ENCODE peak calls at places on chromosome 20, in four cellular contexts. One of them, this sample, is unnamed.

GRCh38 chr20:20395856-20396600 is 28.1 kb downstream of the INSM1 start:
- DNase-seq in cardiac muscle cell: no peak
- DNase-seq in left lung: no peak
- DNase-seq in CD8-positive, alpha-beta T cell: no peak
- DNase-seq in this sample: no peak

GRCh38 chr20:2798814-2799213 is 1.6 kb downstream of the CPXM1 start:
- DNase-seq in cardiac muscle cell: peak
- DNase-seq in left lung: no peak
- DNase-seq in CD8-positive, alpha-beta T cell: no peak
- DNase-seq in this sample: no peak

GRCh38 chr20:33773412-33774089 is 37.6 kb upstream of the CHMP4B start:
- DNase-seq in cardiac muscle cell: no peak
- DNase-seq in left lung: no peak
- DNase-seq in CD8-positive, alpha-beta T cell: no peak
- DNase-seq in this sample: no peak

GRCh38 chr20:4064118-4064962 is 49.0 kb upstream of the RNF24 start:
- DNase-seq in cardiac muscle cell: peak
- DNase-seq in left lung: peak
- DNase-seq in CD8-positive, alpha-beta T cell: no peak
- DNase-seq in this sample: peak

GRCh38 chr20:38084425-38084951 is 50.9 kb downstream of the RPRD1B start:
- DNase-seq in cardiac muscle cell: peak
- DNase-seq in left lung: no peak
- DNase-seq in CD8-positive, alpha-beta T cell: no peak
- DNase-seq in this sample: peak

GRCh38 chr20:19926581-19926980 is 90.6 kb upstream of the NAA20 start:
- DNase-seq in cardiac muscle cell: peak
- DNase-seq in left lung: no peak
- DNase-seq in CD8-positive, alpha-beta T cell: no peak
- DNase-seq in this sample: no peak

GRCh38 chr20:62831361-62831788 is 14.5 kb downstream of the COL9A3 start:
- DNase-seq in cardiac muscle cell: no peak
- DNase-seq in left lung: no peak
- DNase-seq in CD8-positive, alpha-beta T cell: no peak
- DNase-seq in this sample: peak

GRCh38 chr20:38706482-38706881 is 17.8 kb upstream of the SLC32A1 start:
- DNase-seq in cardiac muscle cell: no peak
- DNase-seq in left lung: no peak
- DNase-seq in CD8-positive, alpha-beta T cell: no peak
- DNase-seq in this sample: no peak

GRCh38 chr20:52913650-52914387 is 58.3 kb upstream of the TSHZ2 start:
- DNase-seq in cardiac muscle cell: peak
- DNase-seq in left lung: no peak
- DNase-seq in CD8-positive, alpha-beta T cell: no peak
- DNase-seq in this sample: no peak

GRCh38 chr20:10800288-10800687 is 126.5 kb upstream of the JAG1 start:
- DNase-seq in cardiac muscle cell: no peak
- DNase-seq in left lung: no peak
- DNase-seq in CD8-positive, alpha-beta T cell: no peak
- DNase-seq in this sample: peak

GRCh38 chr20:64057628-64058498 is 5.1 kb upstream of the TCEA2 start:
- DNase-seq in cardiac muscle cell: peak
- DNase-seq in left lung: peak
- DNase-seq in CD8-positive, alpha-beta T cell: peak
- DNase-seq in this sample: no peak

GRCh38 chr20:301886-302848 is 4.8 kb downstream of the ZCCHC3 start:
- DNase-seq in cardiac muscle cell: no peak
- DNase-seq in left lung: no peak
- DNase-seq in CD8-positive, alpha-beta T cell: no peak
- DNase-seq in this sample: no peak

GRCh38 chr20:51125774-51126173 is 102.9 kb upstream of the KCNG1 start:
- DNase-seq in cardiac muscle cell: no peak
- DNase-seq in left lung: no peak
- DNase-seq in CD8-positive, alpha-beta T cell: no peak
- DNase-seq in this sample: no peak

GRCh38 chr20:17565164-17565845 is 4.6 kb upstream of the DSTN start:
- DNase-seq in cardiac muscle cell: no peak
- DNase-seq in left lung: no peak
- DNase-seq in CD8-positive, alpha-beta T cell: no peak
- DNase-seq in this sample: no peak

GRCh38 chr20:40689943-40690835 is 1.2 kb upstream of the MAFB start:
- DNase-seq in cardiac muscle cell: peak
- DNase-seq in left lung: peak
- DNase-seq in CD8-positive, alpha-beta T cell: peak
- DNase-seq in this sample: peak

GRCh38 chr20:50460608-50461268 is 49.4 kb upstream of the PTPN1 start:
- DNase-seq in cardiac muscle cell: peak
- DNase-seq in left lung: peak
- DNase-seq in CD8-positive, alpha-beta T cell: peak
- DNase-seq in this sample: peak

GRCh38 chr20:10271470-10272219 is 53.0 kb downstream of the SNAP25 start:
- DNase-seq in cardiac muscle cell: peak
- DNase-seq in left lung: no peak
- DNase-seq in CD8-positive, alpha-beta T cell: no peak
- DNase-seq in this sample: no peak

GRCh38 chr20:32152421-32153155 is 43.1 kb downstream of the TM9SF4 start:
- DNase-seq in cardiac muscle cell: no peak
- DNase-seq in left lung: no peak
- DNase-seq in CD8-positive, alpha-beta T cell: no peak
- DNase-seq in this sample: no peak

GRCh38 chr20:61955668-61956395 is 109.8 kb downstream of the TAF4 start:
- DNase-seq in cardiac muscle cell: no peak
- DNase-seq in left lung: no peak
- DNase-seq in CD8-positive, alpha-beta T cell: no peak
- DNase-seq in this sample: no peak

GRCh38 chr20:52812231-52812847 is 159.8 kb upstream of the TSHZ2 start:
- DNase-seq in cardiac muscle cell: no peak
- DNase-seq in left lung: no peak
- DNase-seq in CD8-positive, alpha-beta T cell: no peak
- DNase-seq in this sample: no peak

GRCh38 chr20:38520261-38520660 is 47.6 kb downstream of the RALGAPB start:
- DNase-seq in cardiac muscle cell: no peak
- DNase-seq in left lung: no peak
- DNase-seq in CD8-positive, alpha-beta T cell: no peak
- DNase-seq in this sample: no peak

GRCh38 chr20:31643522-31643921 is 5.8 kb downstream of the COX4I2 start:
- DNase-seq in cardiac muscle cell: no peak
- DNase-seq in left lung: no peak
- DNase-seq in CD8-positive, alpha-beta T cell: no peak
- DNase-seq in this sample: no peak

GRCh38 chr20:17795449-17796095 is 95.8 kb downstream of the BANF2 start:
- DNase-seq in cardiac muscle cell: peak
- DNase-seq in left lung: no peak
- DNase-seq in CD8-positive, alpha-beta T cell: no peak
- DNase-seq in this sample: no peak

GRCh38 chr20:37220255-37220654 is 40.9 kb upstream of the MROH8 start:
- DNase-seq in cardiac muscle cell: no peak
- DNase-seq in left lung: no peak
- DNase-seq in CD8-positive, alpha-beta T cell: no peak
- DNase-seq in this sample: no peak

GRCh38 chr20:41191562-41192500 is 54.5 kb downstream of the PLCG1 start:
- DNase-seq in cardiac muscle cell: no peak
- DNase-seq in left lung: no peak
- DNase-seq in CD8-positive, alpha-beta T cell: no peak
- DNase-seq in this sample: no peak

GRCh38 chr20:4898282-4898681 is 103.0 kb downstream of the SLC23A2 start:
- DNase-seq in cardiac muscle cell: peak
- DNase-seq in left lung: no peak
- DNase-seq in CD8-positive, alpha-beta T cell: no peak
- DNase-seq in this sample: no peak

GRCh38 chr20:54184920-54185626 is 11.3 kb upstream of the CYP24A1 start:
- DNase-seq in cardiac muscle cell: no peak
- DNase-seq in left lung: no peak
- DNase-seq in CD8-positive, alpha-beta T cell: no peak
- DNase-seq in this sample: no peak

GRCh38 chr20:3890410-3890751 is 1.2 kb downstream of the PANK2 start:
- DNase-seq in cardiac muscle cell: peak
- DNase-seq in left lung: no peak
- DNase-seq in CD8-positive, alpha-beta T cell: no peak
- DNase-seq in this sample: no peak

GRCh38 chr20:9353916-9354276 is 160.5 kb upstream of the LAMP5 start:
- DNase-seq in cardiac muscle cell: peak
- DNase-seq in left lung: no peak
- DNase-seq in CD8-positive, alpha-beta T cell: no peak
- DNase-seq in this sample: no peak

GRCh38 chr20:20362774-20363435 is 5.0 kb upstream of the INSM1 start:
- DNase-seq in cardiac muscle cell: no peak
- DNase-seq in left lung: no peak
- DNase-seq in CD8-positive, alpha-beta T cell: no peak
- DNase-seq in this sample: no peak

GRCh38 chr20:41174782-41175181 is 37.4 kb downstream of the PLCG1 start:
- DNase-seq in cardiac muscle cell: peak
- DNase-seq in left lung: no peak
- DNase-seq in CD8-positive, alpha-beta T cell: no peak
- DNase-seq in this sample: no peak

GRCh38 chr20:54139188-54139587 is 34.6 kb downstream of the CYP24A1 start:
- DNase-seq in cardiac muscle cell: no peak
- DNase-seq in left lung: no peak
- DNase-seq in CD8-positive, alpha-beta T cell: no peak
- DNase-seq in this sample: no peak

GRCh38 chr20:18609741-18610140 is 21.9 kb downstream of the DTD1 start:
- DNase-seq in cardiac muscle cell: no peak
- DNase-seq in left lung: no peak
- DNase-seq in CD8-positive, alpha-beta T cell: no peak
- DNase-seq in this sample: no peak

GRCh38 chr20:44496976-44497375 is 21.3 kb downstream of the TTPAL start:
- DNase-seq in cardiac muscle cell: no peak
- DNase-seq in left lung: no peak
- DNase-seq in CD8-positive, alpha-beta T cell: no peak
- DNase-seq in this sample: no peak

GRCh38 chr20:44495802-44496481 is 20.3 kb downstream of the TTPAL start:
- DNase-seq in cardiac muscle cell: peak
- DNase-seq in left lung: no peak
- DNase-seq in CD8-positive, alpha-beta T cell: no peak
- DNase-seq in this sample: no peak

GRCh38 chr20:44494266-44494665 is 18.6 kb downstream of the TTPAL start:
- DNase-seq in cardiac muscle cell: no peak
- DNase-seq in left lung: no peak
- DNase-seq in CD8-positive, alpha-beta T cell: no peak
- DNase-seq in this sample: no peak

GRCh38 chr20:44495257-44495656 is 19.6 kb downstream of the TTPAL start:
- DNase-seq in cardiac muscle cell: peak
- DNase-seq in left lung: no peak
- DNase-seq in CD8-positive, alpha-beta T cell: no peak
- DNase-seq in this sample: no peak

GRCh38 chr20:44494681-44495080 is 19.0 kb downstream of the TTPAL start:
- DNase-seq in cardiac muscle cell: no peak
- DNase-seq in left lung: no peak
- DNase-seq in CD8-positive, alpha-beta T cell: no peak
- DNase-seq in this sample: no peak
- H3K4me3 ChIP-seq in cardiac muscle cell: no peak
- H3K4me3 ChIP-seq in left lung: no peak
- H3K4me3 ChIP-seq in CD8-positive, alpha-beta T cell: no peak
- H3K4me3 ChIP-seq in this sample: no peak

GRCh38 chr20:13423472-13424173 is 202.5 kb downstream of the ISM1 start:
- DNase-seq in cardiac muscle cell: no peak
- DNase-seq in left lung: no peak
- DNase-seq in CD8-positive, alpha-beta T cell: no peak
- DNase-seq in this sample: no peak
- TF ChIP-seq CTCF in cardiac muscle cell: no peak
- TF ChIP-seq CTCF in left lung: no peak
- TF ChIP-seq CTCF in CD8-positive, alpha-beta T cell: no peak
- TF ChIP-seq CTCF in this sample: peak

DNA sequence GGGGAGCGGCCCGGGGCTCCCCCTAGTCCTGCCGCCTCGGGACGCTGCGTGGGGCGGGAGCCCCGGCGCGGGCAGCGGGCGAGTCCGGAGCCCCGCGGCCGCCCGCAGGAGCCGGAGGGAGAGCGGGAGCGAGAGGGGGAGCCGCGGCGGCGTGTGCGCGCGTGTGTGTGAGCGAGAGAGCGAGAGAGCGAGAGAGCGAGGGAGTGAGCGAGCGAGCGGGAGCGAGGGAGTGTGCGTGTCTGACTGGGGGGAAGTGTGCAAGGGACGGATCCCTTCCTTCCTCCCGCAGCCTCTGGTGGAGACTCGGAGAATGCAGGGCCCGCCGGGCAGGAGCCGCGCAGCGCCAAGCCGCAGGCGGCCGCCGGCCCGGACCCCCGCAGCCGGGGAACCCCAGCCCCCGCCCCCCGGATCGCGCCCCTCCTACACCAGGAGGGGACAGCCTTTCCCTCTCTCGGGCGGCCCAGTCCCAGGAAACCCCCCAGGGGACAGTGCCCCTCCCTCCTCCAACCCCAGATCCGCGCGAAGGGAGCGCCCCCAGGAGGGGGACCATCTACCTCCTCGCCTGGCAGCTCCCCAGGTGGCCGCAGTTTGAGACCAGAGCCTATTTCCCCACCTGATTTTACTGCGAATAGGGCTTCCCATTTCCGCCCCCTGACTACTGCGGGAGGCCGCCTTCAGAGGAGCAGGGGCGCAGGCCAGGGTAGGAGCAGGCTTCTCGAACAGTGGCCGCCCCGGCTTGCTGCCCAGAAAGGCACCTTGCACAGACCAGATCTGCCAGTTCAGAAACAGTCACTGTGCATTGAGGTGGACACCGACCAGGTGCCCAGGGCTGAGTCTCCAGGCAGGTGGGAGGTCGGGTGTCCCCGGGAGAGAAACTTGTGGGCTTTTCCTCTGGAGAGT is at the start of gene CDH22:
- DNase-seq in cardiac muscle cell: peak
- DNase-seq in left lung: no peak
- DNase-seq in CD8-positive, alpha-beta T cell: no peak
- DNase-seq in this sample: no peak
- H3K4me3 ChIP-seq in cardiac muscle cell: peak
- H3K4me3 ChIP-seq in left lung: no peak
- H3K4me3 ChIP-seq in CD8-positive, alpha-beta T cell: peak
- H3K4me3 ChIP-seq in this sample: no peak

GRCh38 chr20:58184984-58185383 is 43.5 kb downstream of the ANKRD60 start:
- DNase-seq in cardiac muscle cell: no peak
- DNase-seq in left lung: no peak
- DNase-seq in CD8-positive, alpha-beta T cell: no peak
- DNase-seq in this sample: no peak

GRCh38 chr20:58192567-58192966 is 35.9 kb downstream of the ANKRD60 start:
- DNase-seq in cardiac muscle cell: no peak
- DNase-seq in left lung: no peak
- DNase-seq in CD8-positive, alpha-beta T cell: no peak
- DNase-seq in this sample: no peak

GRCh38 chr20:58192065-58192464 is 36.4 kb downstream of the ANKRD60 start:
- DNase-seq in cardiac muscle cell: no peak
- DNase-seq in left lung: no peak
- DNase-seq in CD8-positive, alpha-beta T cell: no peak
- DNase-seq in this sample: no peak

GRCh38 chr20:58184063-58184462 is 44.4 kb downstream of the ANKRD60 start:
- DNase-seq in cardiac muscle cell: no peak
- DNase-seq in left lung: no peak
- DNase-seq in CD8-positive, alpha-beta T cell: no peak
- DNase-seq in this sample: no peak

DNA sequence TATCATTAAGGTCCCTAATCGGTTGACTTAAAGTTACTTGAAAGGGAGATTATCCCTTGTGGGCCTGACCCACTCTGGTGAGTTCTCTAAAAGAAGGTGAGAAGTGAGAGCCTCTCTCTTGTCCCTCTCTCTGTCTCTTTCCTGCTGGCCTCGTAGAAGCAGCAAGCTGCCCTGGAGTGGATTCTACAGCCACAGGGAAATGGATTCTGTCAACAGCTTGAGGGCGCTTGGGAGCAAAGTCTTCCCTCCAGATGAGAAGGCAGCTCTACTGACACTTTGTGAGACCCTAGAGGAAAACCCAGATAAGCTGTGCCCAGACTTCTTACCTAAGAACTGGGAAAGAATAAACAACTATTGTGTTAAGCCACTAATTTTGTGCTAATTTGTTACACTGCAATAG is 40.0 kb downstream of the ANKRD60 start:
- DNase-seq in cardiac muscle cell: no peak
- DNase-seq in left lung: no peak
- DNase-seq in CD8-positive, alpha-beta T cell: no peak
- DNase-seq in this sample: no peak
- TF ChIP-seq CTCF in cardiac muscle cell: no peak
- TF ChIP-seq CTCF in left lung: no peak
- TF ChIP-seq CTCF in CD8-positive, alpha-beta T cell: no peak
- TF ChIP-seq CTCF in this sample: no peak

This sample was measured in LNCaP clone FGC.